ENCODE peak calls at places on chromosomes 11 and 22, in nine cellular contexts. P is KG1; W is GM12891; E is AG04449; V is iPS-NIHi11; R is effector memory CD4-positive, alpha-beta T cell; O is Ammon's horn; Z is EH; J is GM23338. F is an unnamed sample.

GRCh38 chr11:12110714-12111481 is 508 bp downstream of the MICAL2 start:
- DNase-seq in V (peak; percentile 51), E (no peak), W (peak; percentile 32), O (no peak), Z (peak; percentile 50), R (no peak), J (peak; percentile 62), P (no peak), F (no peak)

GRCh38 chr11:86869966-86870570 is 69.7 kb downstream of the PRSS23 start:
- DNase-seq in O (peak; percentile 63), E (no peak), P (peak; percentile 5), W (peak; percentile 26), R (no peak), V (peak; percentile 85), J (peak; percentile 86), Z (peak; percentile 68), F (peak; percentile 23)

GRCh38 chr22:38317995-38318715 is 922 bp upstream of the CSNK1E start:
- DNase-seq in Z (peak; percentile 97), J (no peak), E (peak; percentile 80), P (peak; percentile 29), V (peak; percentile 59), W (no peak), O (no peak), R (no peak), F (no peak)

GRCh38 chr11:72781313-72782080 is 12.3 kb downstream of the STARD10 start:
- DNase-seq in Z (no peak), P (no peak), J (peak; percentile 66), R (peak; percentile 65), O (no peak), E (no peak), V (peak; percentile 91), W (peak; percentile 80), F (peak; percentile 90)

GRCh38 chr11:76443254-76443935 is 1.4 kb upstream of the EMSY start:
- DNase-seq in O (no peak), Z (peak; percentile 11), V (no peak), E (no peak), P (no peak), W (no peak), J (no peak), R (no peak), F (no peak)

GRCh38 chr11:67113231-67113721 is 5.8 kb upstream of the KDM2A start:
- DNase-seq in V (no peak), P (no peak), O (no peak), Z (no peak), W (peak; percentile 53), J (peak; percentile 27), E (no peak), R (no peak), F (peak; percentile 49)

GRCh38 chr11:17612221-17613188 is 65.4 kb downstream of the OTOG start:
- DNase-seq in V (no peak), W (no peak), J (no peak), O (no peak), R (no peak), Z (no peak), E (no peak), P (no peak), F (no peak)

GRCh38 chr11:103368151-103368550 is 258.9 kb downstream of the DYNC2H1 start:
- DNase-seq in R (no peak), J (no peak), Z (peak; percentile 53), V (no peak), O (no peak), W (no peak), E (no peak), P (no peak), F (no peak)

GRCh38 chr11:129423426-129423825 is 47.8 kb downstream of the BARX2 start:
- DNase-seq in P (no peak), O (no peak), W (no peak), E (no peak), Z (no peak), J (no peak), V (no peak), R (no peak), F (no peak)

GRCh38 chr11:96342971-96343711 is at the start of gene MAML2:
- DNase-seq in J (peak; percentile 98), W (peak; percentile 54), V (peak; percentile 98), P (peak; percentile 80), O (peak; percentile 98), E (peak; percentile 76), R (peak; percentile 83), Z (peak; percentile 94), F (peak; percentile 78)

GRCh38 chr11:61832758-61833157 is 4.7 kb downstream of the FADS2 start:
- DNase-seq in Z (no peak), O (no peak), V (no peak), R (no peak), W (no peak), J (no peak), P (no peak), E (no peak), F (no peak)

GRCh38 chr11:30527566-30527965 is 58.6 kb downstream of the MPPED2 start:
- DNase-seq in J (no peak), V (no peak), W (no peak), E (no peak), P (no peak), Z (no peak), R (no peak), O (no peak), F (no peak)

GRCh38 chr22:42329504-42329903 is 59.1 kb upstream of the TCF20 start:
- DNase-seq in P (no peak), O (no peak), W (no peak), J (no peak), E (no peak), Z (no peak), R (no peak), V (no peak), F (no peak)

GRCh38 chr11:16902979-16903378 is 111.2 kb downstream of the PLEKHA7 start:
- DNase-seq in P (peak; percentile 44), V (no peak), E (no peak), W (no peak), R (no peak), Z (no peak), O (no peak), J (no peak), F (no peak)

GRCh38 chr11:92596596-92597317 is 372.1 kb downstream of the FAT3 start:
- DNase-seq in R (no peak), W (no peak), Z (peak; percentile 24), O (no peak), E (no peak), J (no peak), V (no peak), P (no peak), F (no peak)

GRCh38 chr11:73268671-73269271 is 3.4 kb upstream of the P2RY6 start:
- DNase-seq in P (no peak), J (no peak), O (no peak), R (no peak), V (no peak), W (no peak), E (no peak), Z (no peak), F (no peak)

GRCh38 chr11:67613313-67613959 is 6.7 kb downstream of the NDUFV1 start:
- DNase-seq in E (no peak), J (no peak), V (no peak), O (no peak), R (no peak), Z (no peak), P (no peak), W (no peak), F (no peak)

GRCh38 chr11:9038537-9038936 is 34.7 kb upstream of the NRIP3 start:
- DNase-seq in P (no peak), J (no peak), R (no peak), V (no peak), W (no peak), Z (no peak), O (peak; percentile 29), E (no peak), F (no peak)

GRCh38 chr22:40147388-40148176 is 30.1 kb upstream of the TNRC6B start:
- DNase-seq in R (no peak), O (no peak), P (no peak), Z (no peak), V (peak; percentile 30), E (no peak), W (no peak), J (peak; percentile 83), F (no peak)

GRCh38 chr22:29443861-29444431 is 5.6 kb downstream of the RFPL1 start:
- DNase-seq in V (no peak), E (no peak), R (no peak), Z (no peak), J (peak; percentile 36), P (no peak), O (no peak), W (no peak), F (no peak)

GRCh38 chr22:43439368-43440102 is 27.7 kb downstream of the MPPED1 start:
- DNase-seq in P (no peak), R (no peak), E (no peak), Z (no peak), J (no peak), V (no peak), W (no peak), O (no peak), F (no peak)

GRCh38 chr11:2912498-2912897 is 16.7 kb downstream of the PHLDA2 start:
- DNase-seq in W (no peak), O (no peak), J (no peak), E (peak; percentile 34), V (peak; percentile 81), Z (peak; percentile 93), R (no peak), P (no peak), F (no peak)

GRCh38 chr22:29883045-29883830 is at the start of gene MTMR3:
- DNase-seq in E (peak; percentile 16), R (peak; percentile 86), P (peak; percentile 78), J (peak; percentile 92), O (peak; percentile 93), Z (peak; percentile 89), V (peak; percentile 89), W (peak; percentile 74), F (peak; percentile 69)

GRCh38 chr11:88799749-88800500 is 265.9 kb downstream of the GRM5 start:
- DNase-seq in O (peak; percentile 66), J (no peak), R (no peak), V (no peak), P (no peak), E (no peak), Z (no peak), W (no peak), F (no peak)

GRCh38 chr11:119547511-119547910 is 124.5 kb upstream of the THY1 start:
- DNase-seq in O (no peak), J (no peak), W (no peak), Z (no peak), P (no peak), V (no peak), E (no peak), R (no peak), F (no peak)

GRCh38 chr11:69364901-69365300 is 70.9 kb downstream of the MYEOV start:
- DNase-seq in O (no peak), V (no peak), P (no peak), J (no peak), W (no peak), Z (peak; percentile 62), R (no peak), E (no peak), F (no peak)

GRCh38 chr11:2788751-2789140 is 89.0 kb upstream of the KCNQ1OT1 start:
- DNase-seq in V (no peak), Z (no peak), P (no peak), O (no peak), R (no peak), E (no peak), W (no peak), J (no peak), F (no peak)

GRCh38 chr11:117072517-117073218 is 25.6 kb downstream of the SIK3 start:
- DNase-seq in E (peak; percentile 56), J (no peak), R (no peak), O (peak; percentile 61), P (no peak), W (no peak), V (no peak), Z (peak; percentile 94), F (no peak)

GRCh38 chr22:44580756-44581435 is 82.9 kb upstream of the RTL6 start:
- DNase-seq in O (no peak), Z (no peak), V (no peak), P (no peak), W (no peak), R (no peak), E (no peak), J (no peak), F (no peak)

GRCh38 chr11:88231894-88232482 is 56.7 kb upstream of the RAB38 start:
- DNase-seq in Z (peak; percentile 69), R (no peak), O (no peak), J (peak; percentile 76), V (peak; percentile 65), E (no peak), W (peak; percentile 4), P (peak; percentile 41), F (peak; percentile 33)